ENCODE peak calls at places on chromosomes 7 and 10, in ten cellular contexts. One of them, this sample, is unnamed.

GRCh38 chr7:157278791-157279678 is 57.8 kb upstream of the DNAJB6 start:
- DNase-seq in AG09319: no peak
- DNase-seq in hypothalamus: no peak
- DNase-seq in AG04450: no peak
- DNase-seq in kidney: peak
- DNase-seq in activated CD8-positive, alpha-beta T cell treated with anti-CD3 and anti-CD28 coated beads for 36 hours: no peak
- DNase-seq in right atrium auricular region: peak
- DNase-seq in IMR-90: no peak
- DNase-seq in NCI-H1694: no peak
- DNase-seq in GM10248: peak
- DNase-seq in this sample: no peak

GRCh38 chr7:914521-915194 is 38.3 kb downstream of the GET4 start:
- DNase-seq in AG09319: no peak
- DNase-seq in hypothalamus: no peak
- DNase-seq in AG04450: no peak
- DNase-seq in kidney: peak
- DNase-seq in activated CD8-positive, alpha-beta T cell treated with anti-CD3 and anti-CD28 coated beads for 36 hours: no peak
- DNase-seq in right atrium auricular region: no peak
- DNase-seq in IMR-90: no peak
- DNase-seq in NCI-H1694: no peak
- DNase-seq in GM10248: no peak
- DNase-seq in this sample: no peak

GRCh38 chr7:129949292-129950133 is 3.2 kb downstream of the UBE2H start:
- DNase-seq in AG09319: peak
- DNase-seq in hypothalamus: peak
- DNase-seq in AG04450: peak
- DNase-seq in kidney: peak
- DNase-seq in activated CD8-positive, alpha-beta T cell treated with anti-CD3 and anti-CD28 coated beads for 36 hours: peak
- DNase-seq in right atrium auricular region: no peak
- DNase-seq in IMR-90: peak
- DNase-seq in NCI-H1694: no peak
- DNase-seq in GM10248: no peak
- DNase-seq in this sample: no peak

GRCh38 chr7:1678070-1678543 is 8.0 kb downstream of the ELFN1 start:
- DNase-seq in AG09319: no peak
- DNase-seq in hypothalamus: no peak
- DNase-seq in AG04450: no peak
- DNase-seq in kidney: peak
- DNase-seq in activated CD8-positive, alpha-beta T cell treated with anti-CD3 and anti-CD28 coated beads for 36 hours: no peak
- DNase-seq in right atrium auricular region: no peak
- DNase-seq in IMR-90: no peak
- DNase-seq in NCI-H1694: no peak
- DNase-seq in GM10248: peak
- DNase-seq in this sample: no peak

GRCh38 chr10:609868-610545 is 79.5 kb downstream of the DIP2C start:
- DNase-seq in AG09319: no peak
- DNase-seq in hypothalamus: no peak
- DNase-seq in AG04450: no peak
- DNase-seq in kidney: peak
- DNase-seq in activated CD8-positive, alpha-beta T cell treated with anti-CD3 and anti-CD28 coated beads for 36 hours: no peak
- DNase-seq in right atrium auricular region: no peak
- DNase-seq in IMR-90: no peak
- DNase-seq in NCI-H1694: no peak
- DNase-seq in GM10248: no peak
- DNase-seq in this sample: no peak

GRCh38 chr10:124560377-124560776 is 98.8 kb downstream of the LHPP start:
- DNase-seq in AG09319: no peak
- DNase-seq in hypothalamus: no peak
- DNase-seq in AG04450: peak
- DNase-seq in kidney: peak
- DNase-seq in activated CD8-positive, alpha-beta T cell treated with anti-CD3 and anti-CD28 coated beads for 36 hours: no peak
- DNase-seq in right atrium auricular region: peak
- DNase-seq in IMR-90: peak
- DNase-seq in NCI-H1694: no peak
- DNase-seq in GM10248: no peak
- DNase-seq in this sample: no peak

GRCh38 chr10:97718659-97719142 is 5.2 kb downstream of the MARVELD1 start:
- DNase-seq in AG09319: no peak
- DNase-seq in hypothalamus: no peak
- DNase-seq in AG04450: no peak
- DNase-seq in kidney: peak
- DNase-seq in activated CD8-positive, alpha-beta T cell treated with anti-CD3 and anti-CD28 coated beads for 36 hours: no peak
- DNase-seq in right atrium auricular region: no peak
- DNase-seq in IMR-90: no peak
- DNase-seq in NCI-H1694: no peak
- DNase-seq in GM10248: no peak
- DNase-seq in this sample: no peak

GRCh38 chr7:2104107-2104710 is 128.5 kb downstream of the MAD1L1 start:
- DNase-seq in AG09319: peak
- DNase-seq in hypothalamus: peak
- DNase-seq in AG04450: peak
- DNase-seq in kidney: peak
- DNase-seq in activated CD8-positive, alpha-beta T cell treated with anti-CD3 and anti-CD28 coated beads for 36 hours: peak
- DNase-seq in right atrium auricular region: peak
- DNase-seq in IMR-90: peak
- DNase-seq in NCI-H1694: no peak
- DNase-seq in GM10248: peak
- DNase-seq in this sample: peak

GRCh38 chr7:122290476-122290875 is 14.1 kb downstream of the FEZF1 start:
- DNase-seq in AG09319: no peak
- DNase-seq in hypothalamus: no peak
- DNase-seq in AG04450: no peak
- DNase-seq in kidney: no peak
- DNase-seq in activated CD8-positive, alpha-beta T cell treated with anti-CD3 and anti-CD28 coated beads for 36 hours: no peak
- DNase-seq in right atrium auricular region: no peak
- DNase-seq in IMR-90: no peak
- DNase-seq in NCI-H1694: no peak
- DNase-seq in GM10248: no peak
- DNase-seq in this sample: no peak